ENCODE peak calls at places on chromosomes 16 and 17, in nine cellular contexts. One of them, this sample, is unnamed.

GRCh38 chr17:50221500-50222480 is 20.4 kb upstream of the COL1A1 start:
- DNase-seq in mucosa of descending colon: no peak
- DNase-seq in globus pallidus: no peak
- DNase-seq in GM04503: no peak
- DNase-seq in activated T-helper 2 cell treated with anti-CD3 and anti-CD28 coated beads, Interferon-gamma antibody, Interleukin-2, Interleukin-4, amounts not matched to agents 10 μg/mL and 5 μg/mL and 100 μg/mL, durations not matched to agents 14 hours and 24 hours and 36 hours: peak
- DNase-seq in stimulated activated CD4-positive, alpha-beta T cell treated with anti-CD3 and anti-CD28 coated beads, Interleukin-4, amount 100 ng/mL, for 24 hours: no peak
- DNase-seq in NCI-H2171 treated with DMSO at 0.1 percent for 48 hours: no peak
- DNase-seq in left lobe of liver: no peak
- DNase-seq in Peyer's patch: no peak
- DNase-seq in this sample: peak

GRCh38 chr16:85422374-85423185 is 190.5 kb upstream of the GSE1 start:
- DNase-seq in globus pallidus: no peak
- DNase-seq in GM04503: no peak
- DNase-seq in activated T-helper 2 cell treated with anti-CD3 and anti-CD28 coated beads, Interferon-gamma antibody, Interleukin-2, Interleukin-4, amounts not matched to agents 10 μg/mL and 5 μg/mL and 100 μg/mL, durations not matched to agents 14 hours and 24 hours and 36 hours: no peak
- DNase-seq in stimulated activated CD4-positive, alpha-beta T cell treated with anti-CD3 and anti-CD28 coated beads, Interleukin-4, amount 100 ng/mL, for 24 hours: no peak
- DNase-seq in NCI-H2171 treated with DMSO at 0.1 percent for 48 hours: peak
- DNase-seq in Peyer's patch: peak
- DNase-seq in mucosa of descending colon: peak
- DNase-seq in left lobe of liver: peak
- DNase-seq in this sample: no peak

GRCh38 chr17:79942591-79943353 is 92.9 kb downstream of the TBC1D16 start:
- DNase-seq in NCI-H2171 treated with DMSO at 0.1 percent for 48 hours: no peak
- DNase-seq in globus pallidus: no peak
- DNase-seq in GM04503: no peak
- DNase-seq in stimulated activated CD4-positive, alpha-beta T cell treated with anti-CD3 and anti-CD28 coated beads, Interleukin-4, amount 100 ng/mL, for 24 hours: no peak
- DNase-seq in activated T-helper 2 cell treated with anti-CD3 and anti-CD28 coated beads, Interferon-gamma antibody, Interleukin-2, Interleukin-4, amounts not matched to agents 10 μg/mL and 5 μg/mL and 100 μg/mL, durations not matched to agents 14 hours and 24 hours and 36 hours: no peak
- DNase-seq in left lobe of liver: peak
- DNase-seq in mucosa of descending colon: peak
- DNase-seq in Peyer's patch: no peak
- DNase-seq in this sample: no peak

GRCh38 chr16:66116163-66116792 is 250.2 kb upstream of the CDH5 start:
- DNase-seq in NCI-H2171 treated with DMSO at 0.1 percent for 48 hours: no peak
- DNase-seq in stimulated activated CD4-positive, alpha-beta T cell treated with anti-CD3 and anti-CD28 coated beads, Interleukin-4, amount 100 ng/mL, for 24 hours: no peak
- DNase-seq in activated T-helper 2 cell treated with anti-CD3 and anti-CD28 coated beads, Interferon-gamma antibody, Interleukin-2, Interleukin-4, amounts not matched to agents 10 μg/mL and 5 μg/mL and 100 μg/mL, durations not matched to agents 14 hours and 24 hours and 36 hours: no peak
- DNase-seq in GM04503: no peak
- DNase-seq in left lobe of liver: no peak
- DNase-seq in mucosa of descending colon: no peak
- DNase-seq in Peyer's patch: no peak
- DNase-seq in globus pallidus: no peak
- DNase-seq in this sample: peak

GRCh38 chr17:74137416-74137815 is 66.1 kb upstream of the RPL38 start:
- DNase-seq in Peyer's patch: no peak
- DNase-seq in GM04503: no peak
- DNase-seq in left lobe of liver: no peak
- DNase-seq in activated T-helper 2 cell treated with anti-CD3 and anti-CD28 coated beads, Interferon-gamma antibody, Interleukin-2, Interleukin-4, amounts not matched to agents 10 μg/mL and 5 μg/mL and 100 μg/mL, durations not matched to agents 14 hours and 24 hours and 36 hours: no peak
- DNase-seq in NCI-H2171 treated with DMSO at 0.1 percent for 48 hours: no peak
- DNase-seq in globus pallidus: no peak
- DNase-seq in mucosa of descending colon: no peak
- DNase-seq in stimulated activated CD4-positive, alpha-beta T cell treated with anti-CD3 and anti-CD28 coated beads, Interleukin-4, amount 100 ng/mL, for 24 hours: no peak
- DNase-seq in this sample: no peak

GRCh38 chr17:30082807-30083206 is 33.8 kb upstream of the NSRP1 start:
- DNase-seq in NCI-H2171 treated with DMSO at 0.1 percent for 48 hours: no peak
- DNase-seq in mucosa of descending colon: no peak
- DNase-seq in stimulated activated CD4-positive, alpha-beta T cell treated with anti-CD3 and anti-CD28 coated beads, Interleukin-4, amount 100 ng/mL, for 24 hours: no peak
- DNase-seq in GM04503: no peak
- DNase-seq in globus pallidus: no peak
- DNase-seq in Peyer's patch: no peak
- DNase-seq in activated T-helper 2 cell treated with anti-CD3 and anti-CD28 coated beads, Interferon-gamma antibody, Interleukin-2, Interleukin-4, amounts not matched to agents 10 μg/mL and 5 μg/mL and 100 μg/mL, durations not matched to agents 14 hours and 24 hours and 36 hours: no peak
- DNase-seq in left lobe of liver: no peak
- DNase-seq in this sample: no peak

GRCh38 chr16:88535181-88535856 is 34.9 kb upstream of the ZC3H18 start:
- DNase-seq in stimulated activated CD4-positive, alpha-beta T cell treated with anti-CD3 and anti-CD28 coated beads, Interleukin-4, amount 100 ng/mL, for 24 hours: no peak
- DNase-seq in NCI-H2171 treated with DMSO at 0.1 percent for 48 hours: no peak
- DNase-seq in GM04503: no peak
- DNase-seq in mucosa of descending colon: no peak
- DNase-seq in left lobe of liver: no peak
- DNase-seq in activated T-helper 2 cell treated with anti-CD3 and anti-CD28 coated beads, Interferon-gamma antibody, Interleukin-2, Interleukin-4, amounts not matched to agents 10 μg/mL and 5 μg/mL and 100 μg/mL, durations not matched to agents 14 hours and 24 hours and 36 hours: no peak
- DNase-seq in globus pallidus: no peak
- DNase-seq in Peyer's patch: no peak
- DNase-seq in this sample: no peak

GRCh38 chr16:15542261-15542660 is 100.7 kb downstream of the MARF1 start:
- DNase-seq in stimulated activated CD4-positive, alpha-beta T cell treated with anti-CD3 and anti-CD28 coated beads, Interleukin-4, amount 100 ng/mL, for 24 hours: no peak
- DNase-seq in mucosa of descending colon: no peak
- DNase-seq in Peyer's patch: no peak
- DNase-seq in activated T-helper 2 cell treated with anti-CD3 and anti-CD28 coated beads, Interferon-gamma antibody, Interleukin-2, Interleukin-4, amounts not matched to agents 10 μg/mL and 5 μg/mL and 100 μg/mL, durations not matched to agents 14 hours and 24 hours and 36 hours: no peak
- DNase-seq in GM04503: no peak
- DNase-seq in globus pallidus: no peak
- DNase-seq in left lobe of liver: no peak
- DNase-seq in NCI-H2171 treated with DMSO at 0.1 percent for 48 hours: peak
- DNase-seq in this sample: no peak

GRCh38 chr16:70159355-70160348 is 13.9 kb upstream of the CLEC18C start:
- DNase-seq in stimulated activated CD4-positive, alpha-beta T cell treated with anti-CD3 and anti-CD28 coated beads, Interleukin-4, amount 100 ng/mL, for 24 hours: no peak
- DNase-seq in GM04503: no peak
- DNase-seq in globus pallidus: no peak
- DNase-seq in NCI-H2171 treated with DMSO at 0.1 percent for 48 hours: no peak
- DNase-seq in activated T-helper 2 cell treated with anti-CD3 and anti-CD28 coated beads, Interferon-gamma antibody, Interleukin-2, Interleukin-4, amounts not matched to agents 10 μg/mL and 5 μg/mL and 100 μg/mL, durations not matched to agents 14 hours and 24 hours and 36 hours: peak
- DNase-seq in mucosa of descending colon: no peak
- DNase-seq in left lobe of liver: no peak
- DNase-seq in Peyer's patch: no peak
- DNase-seq in this sample: peak

GRCh38 chr17:80424261-80424660 is 9.3 kb downstream of the ENDOV start:
- DNase-seq in left lobe of liver: no peak
- DNase-seq in stimulated activated CD4-positive, alpha-beta T cell treated with anti-CD3 and anti-CD28 coated beads, Interleukin-4, amount 100 ng/mL, for 24 hours: no peak
- DNase-seq in activated T-helper 2 cell treated with anti-CD3 and anti-CD28 coated beads, Interferon-gamma antibody, Interleukin-2, Interleukin-4, amounts not matched to agents 10 μg/mL and 5 μg/mL and 100 μg/mL, durations not matched to agents 14 hours and 24 hours and 36 hours: no peak
- DNase-seq in NCI-H2171 treated with DMSO at 0.1 percent for 48 hours: no peak
- DNase-seq in mucosa of descending colon: no peak
- DNase-seq in globus pallidus: no peak
- DNase-seq in Peyer's patch: peak
- DNase-seq in GM04503: no peak
- DNase-seq in this sample: no peak

GRCh38 chr16:75247249-75247648 is 4.2 kb downstream of the BCAR1 start:
- DNase-seq in activated T-helper 2 cell treated with anti-CD3 and anti-CD28 coated beads, Interferon-gamma antibody, Interleukin-2, Interleukin-4, amounts not matched to agents 10 μg/mL and 5 μg/mL and 100 μg/mL, durations not matched to agents 14 hours and 24 hours and 36 hours: no peak
- DNase-seq in Peyer's patch: no peak
- DNase-seq in GM04503: no peak
- DNase-seq in left lobe of liver: no peak
- DNase-seq in mucosa of descending colon: peak
- DNase-seq in NCI-H2171 treated with DMSO at 0.1 percent for 48 hours: no peak
- DNase-seq in stimulated activated CD4-positive, alpha-beta T cell treated with anti-CD3 and anti-CD28 coated beads, Interleukin-4, amount 100 ng/mL, for 24 hours: no peak
- DNase-seq in globus pallidus: peak
- DNase-seq in this sample: no peak

GRCh38 chr16:4006441-4006989 is 109.7 kb downstream of the ADCY9 start:
- DNase-seq in stimulated activated CD4-positive, alpha-beta T cell treated with anti-CD3 and anti-CD28 coated beads, Interleukin-4, amount 100 ng/mL, for 24 hours: no peak
- DNase-seq in GM04503: no peak
- DNase-seq in globus pallidus: no peak
- DNase-seq in left lobe of liver: no peak
- DNase-seq in mucosa of descending colon: no peak
- DNase-seq in NCI-H2171 treated with DMSO at 0.1 percent for 48 hours: no peak
- DNase-seq in activated T-helper 2 cell treated with anti-CD3 and anti-CD28 coated beads, Interferon-gamma antibody, Interleukin-2, Interleukin-4, amounts not matched to agents 10 μg/mL and 5 μg/mL and 100 μg/mL, durations not matched to agents 14 hours and 24 hours and 36 hours: no peak
- DNase-seq in Peyer's patch: no peak
- DNase-seq in this sample: no peak

GRCh38 chr16:59042296-59042695 is 308.2 kb upstream of the GOT2 start:
- DNase-seq in activated T-helper 2 cell treated with anti-CD3 and anti-CD28 coated beads, Interferon-gamma antibody, Interleukin-2, Interleukin-4, amounts not matched to agents 10 μg/mL and 5 μg/mL and 100 μg/mL, durations not matched to agents 14 hours and 24 hours and 36 hours: no peak
- DNase-seq in stimulated activated CD4-positive, alpha-beta T cell treated with anti-CD3 and anti-CD28 coated beads, Interleukin-4, amount 100 ng/mL, for 24 hours: no peak
- DNase-seq in NCI-H2171 treated with DMSO at 0.1 percent for 48 hours: no peak
- DNase-seq in globus pallidus: peak
- DNase-seq in left lobe of liver: no peak
- DNase-seq in Peyer's patch: no peak
- DNase-seq in mucosa of descending colon: no peak
- DNase-seq in GM04503: no peak
- DNase-seq in this sample: no peak

GRCh38 chr17:44210342-44211192 is 8.9 kb downstream of the UBTF start:
- DNase-seq in activated T-helper 2 cell treated with anti-CD3 and anti-CD28 coated beads, Interferon-gamma antibody, Interleukin-2, Interleukin-4, amounts not matched to agents 10 μg/mL and 5 μg/mL and 100 μg/mL, durations not matched to agents 14 hours and 24 hours and 36 hours: peak
- DNase-seq in globus pallidus: peak
- DNase-seq in mucosa of descending colon: peak
- DNase-seq in NCI-H2171 treated with DMSO at 0.1 percent for 48 hours: no peak
- DNase-seq in Peyer's patch: peak
- DNase-seq in GM04503: no peak
- DNase-seq in stimulated activated CD4-positive, alpha-beta T cell treated with anti-CD3 and anti-CD28 coated beads, Interleukin-4, amount 100 ng/mL, for 24 hours: peak
- DNase-seq in left lobe of liver: peak
- DNase-seq in this sample: peak

GRCh38 chr16:85092309-85092708 is 20.0 kb downstream of the CIBAR2 start:
- DNase-seq in globus pallidus: no peak
- DNase-seq in NCI-H2171 treated with DMSO at 0.1 percent for 48 hours: no peak
- DNase-seq in mucosa of descending colon: no peak
- DNase-seq in Peyer's patch: no peak
- DNase-seq in stimulated activated CD4-positive, alpha-beta T cell treated with anti-CD3 and anti-CD28 coated beads, Interleukin-4, amount 100 ng/mL, for 24 hours: no peak
- DNase-seq in GM04503: no peak
- DNase-seq in activated T-helper 2 cell treated with anti-CD3 and anti-CD28 coated beads, Interferon-gamma antibody, Interleukin-2, Interleukin-4, amounts not matched to agents 10 μg/mL and 5 μg/mL and 100 μg/mL, durations not matched to agents 14 hours and 24 hours and 36 hours: no peak
- DNase-seq in left lobe of liver: no peak
- DNase-seq in this sample: no peak

GRCh38 chr17:71084219-71084618 is 914.9 kb downstream of the KCNJ2 start:
- DNase-seq in mucosa of descending colon: no peak
- DNase-seq in Peyer's patch: no peak
- DNase-seq in globus pallidus: peak
- DNase-seq in activated T-helper 2 cell treated with anti-CD3 and anti-CD28 coated beads, Interferon-gamma antibody, Interleukin-2, Interleukin-4, amounts not matched to agents 10 μg/mL and 5 μg/mL and 100 μg/mL, durations not matched to agents 14 hours and 24 hours and 36 hours: no peak
- DNase-seq in NCI-H2171 treated with DMSO at 0.1 percent for 48 hours: peak
- DNase-seq in GM04503: no peak
- DNase-seq in left lobe of liver: peak
- DNase-seq in stimulated activated CD4-positive, alpha-beta T cell treated with anti-CD3 and anti-CD28 coated beads, Interleukin-4, amount 100 ng/mL, for 24 hours: no peak
- DNase-seq in this sample: peak

GRCh38 chr16:82088483-82088882 is 53.4 kb downstream of the HSD17B2 start:
- DNase-seq in mucosa of descending colon: no peak
- DNase-seq in NCI-H2171 treated with DMSO at 0.1 percent for 48 hours: no peak
- DNase-seq in globus pallidus: no peak
- DNase-seq in Peyer's patch: no peak
- DNase-seq in stimulated activated CD4-positive, alpha-beta T cell treated with anti-CD3 and anti-CD28 coated beads, Interleukin-4, amount 100 ng/mL, for 24 hours: no peak
- DNase-seq in GM04503: no peak
- DNase-seq in activated T-helper 2 cell treated with anti-CD3 and anti-CD28 coated beads, Interferon-gamma antibody, Interleukin-2, Interleukin-4, amounts not matched to agents 10 μg/mL and 5 μg/mL and 100 μg/mL, durations not matched to agents 14 hours and 24 hours and 36 hours: no peak
- DNase-seq in left lobe of liver: peak
- DNase-seq in this sample: no peak

GRCh38 chr16:56198755-56199114 is 7.4 kb downstream of the GNAO1 start:
- DNase-seq in GM04503: no peak
- DNase-seq in Peyer's patch: no peak
- DNase-seq in left lobe of liver: no peak
- DNase-seq in stimulated activated CD4-positive, alpha-beta T cell treated with anti-CD3 and anti-CD28 coated beads, Interleukin-4, amount 100 ng/mL, for 24 hours: no peak
- DNase-seq in NCI-H2171 treated with DMSO at 0.1 percent for 48 hours: no peak
- DNase-seq in globus pallidus: no peak
- DNase-seq in mucosa of descending colon: no peak
- DNase-seq in activated T-helper 2 cell treated with anti-CD3 and anti-CD28 coated beads, Interferon-gamma antibody, Interleukin-2, Interleukin-4, amounts not matched to agents 10 μg/mL and 5 μg/mL and 100 μg/mL, durations not matched to agents 14 hours and 24 hours and 36 hours: no peak
- DNase-seq in this sample: no peak

GRCh38 chr16:75304521-75305363 is 53.3 kb upstream of the BCAR1 start:
- DNase-seq in GM04503: peak
- DNase-seq in Peyer's patch: peak
- DNase-seq in globus pallidus: peak
- DNase-seq in activated T-helper 2 cell treated with anti-CD3 and anti-CD28 coated beads, Interferon-gamma antibody, Interleukin-2, Interleukin-4, amounts not matched to agents 10 μg/mL and 5 μg/mL and 100 μg/mL, durations not matched to agents 14 hours and 24 hours and 36 hours: no peak
- DNase-seq in NCI-H2171 treated with DMSO at 0.1 percent for 48 hours: peak
- DNase-seq in stimulated activated CD4-positive, alpha-beta T cell treated with anti-CD3 and anti-CD28 coated beads, Interleukin-4, amount 100 ng/mL, for 24 hours: no peak
- DNase-seq in mucosa of descending colon: peak
- DNase-seq in left lobe of liver: peak
- DNase-seq in this sample: peak

GRCh38 chr17:76598004-76598439 is 12.4 kb upstream of the ST6GALNAC2 start:
- DNase-seq in mucosa of descending colon: no peak
- DNase-seq in globus pallidus: peak
- DNase-seq in left lobe of liver: no peak
- DNase-seq in GM04503: no peak
- DNase-seq in activated T-helper 2 cell treated with anti-CD3 and anti-CD28 coated beads, Interferon-gamma antibody, Interleukin-2, Interleukin-4, amounts not matched to agents 10 μg/mL and 5 μg/mL and 100 μg/mL, durations not matched to agents 14 hours and 24 hours and 36 hours: no peak
- DNase-seq in NCI-H2171 treated with DMSO at 0.1 percent for 48 hours: peak
- DNase-seq in Peyer's patch: no peak
- DNase-seq in stimulated activated CD4-positive, alpha-beta T cell treated with anti-CD3 and anti-CD28 coated beads, Interleukin-4, amount 100 ng/mL, for 24 hours: no peak
- DNase-seq in this sample: no peak

GRCh38 chr17:61400786-61401279 is 1.2 kb downstream of the TBX2 start:
- DNase-seq in GM04503: no peak
- DNase-seq in stimulated activated CD4-positive, alpha-beta T cell treated with anti-CD3 and anti-CD28 coated beads, Interleukin-4, amount 100 ng/mL, for 24 hours: no peak
- DNase-seq in activated T-helper 2 cell treated with anti-CD3 and anti-CD28 coated beads, Interferon-gamma antibody, Interleukin-2, Interleukin-4, amounts not matched to agents 10 μg/mL and 5 μg/mL and 100 μg/mL, durations not matched to agents 14 hours and 24 hours and 36 hours: no peak
- DNase-seq in NCI-H2171 treated with DMSO at 0.1 percent for 48 hours: no peak
- DNase-seq in mucosa of descending colon: peak
- DNase-seq in Peyer's patch: no peak
- DNase-seq in left lobe of liver: no peak
- DNase-seq in globus pallidus: no peak
- DNase-seq in this sample: no peak

GRCh38 chr16:19837331-19837943 is 47.2 kb downstream of the GPRC5B start:
- DNase-seq in activated T-helper 2 cell treated with anti-CD3 and anti-CD28 coated beads, Interferon-gamma antibody, Interleukin-2, Interleukin-4, amounts not matched to agents 10 μg/mL and 5 μg/mL and 100 μg/mL, durations not matched to agents 14 hours and 24 hours and 36 hours: no peak
- DNase-seq in GM04503: no peak
- DNase-seq in stimulated activated CD4-positive, alpha-beta T cell treated with anti-CD3 and anti-CD28 coated beads, Interleukin-4, amount 100 ng/mL, for 24 hours: no peak
- DNase-seq in mucosa of descending colon: no peak
- DNase-seq in NCI-H2171 treated with DMSO at 0.1 percent for 48 hours: no peak
- DNase-seq in left lobe of liver: no peak
- DNase-seq in globus pallidus: peak
- DNase-seq in Peyer's patch: no peak
- DNase-seq in this sample: no peak

GRCh38 chr16:57795431-57795878 is 6.8 kb downstream of the KIFC3 start:
- DNase-seq in NCI-H2171 treated with DMSO at 0.1 percent for 48 hours: peak
- DNase-seq in globus pallidus: no peak
- DNase-seq in Peyer's patch: peak
- DNase-seq in stimulated activated CD4-positive, alpha-beta T cell treated with anti-CD3 and anti-CD28 coated beads, Interleukin-4, amount 100 ng/mL, for 24 hours: peak
- DNase-seq in GM04503: no peak
- DNase-seq in left lobe of liver: no peak
- DNase-seq in activated T-helper 2 cell treated with anti-CD3 and anti-CD28 coated beads, Interferon-gamma antibody, Interleukin-2, Interleukin-4, amounts not matched to agents 10 μg/mL and 5 μg/mL and 100 μg/mL, durations not matched to agents 14 hours and 24 hours and 36 hours: no peak
- DNase-seq in mucosa of descending colon: peak
- DNase-seq in this sample: peak